ENCODE peak calls at places on chromosome 14, in four cellular contexts. One of them, this sample, is unnamed.

GRCh38 chr14:23300687-23301223 is 1.9 kb downstream of the PPP1R3E start:
- DNase-seq in HepG2: peak
- DNase-seq in H1: no peak
- DNase-seq in K562: peak
- DNase-seq in this sample: no peak

GRCh38 chr14:92586001-92586947 is 72.7 kb downstream of the RIN3 start:
- DNase-seq in K562: no peak
- DNase-seq in H1: no peak
- DNase-seq in HepG2: no peak
- DNase-seq in this sample: peak

GRCh38 chr14:100384277-100384676 is 61.1 kb downstream of the SLC25A47 start:
- DNase-seq in K562: no peak
- DNase-seq in HepG2: no peak
- DNase-seq in H1: no peak
- DNase-seq in this sample: no peak

GRCh38 chr14:33954016-33954598 is 3.2 kb upstream of the EGLN3 start:
- DNase-seq in H1: no peak
- DNase-seq in K562: no peak
- DNase-seq in HepG2: no peak
- DNase-seq in this sample: no peak

GRCh38 chr14:20332386-20332945 is 613 bp downstream of the CCNB1IP1 start:
- DNase-seq in HepG2: peak
- DNase-seq in H1: no peak
- DNase-seq in K562: peak
- DNase-seq in this sample: no peak

GRCh38 chr14:57391609-57392195 is 1.3 kb downstream of the NAA30 start:
- DNase-seq in H1: no peak
- DNase-seq in K562: peak
- DNase-seq in HepG2: no peak
- DNase-seq in this sample: no peak

GRCh38 chr14:78403278-78403815 is 233.2 kb downstream of the NRXN3 start:
- DNase-seq in K562: no peak
- DNase-seq in HepG2: no peak
- DNase-seq in H1: no peak
- DNase-seq in this sample: peak

GRCh38 chr14:71264260-71264659 is 357.0 kb downstream of the PCNX1 start:
- DNase-seq in K562: no peak
- DNase-seq in HepG2: no peak
- DNase-seq in H1: no peak
- DNase-seq in this sample: no peak

GRCh38 chr14:90717916-90718315 is 98.3 kb downstream of the TTC7B start:
- DNase-seq in K562: no peak
- DNase-seq in H1: no peak
- DNase-seq in HepG2: no peak
- DNase-seq in this sample: no peak

GRCh38 chr14:35495278-35495677 is 38.7 kb upstream of the INSM2 start:
- DNase-seq in K562: no peak
- DNase-seq in H1: no peak
- DNase-seq in HepG2: no peak
- DNase-seq in this sample: no peak

GRCh38 chr14:65949711-65950516 is 536.3 kb upstream of the CCDC196 start:
- DNase-seq in K562: peak
- DNase-seq in HepG2: peak
- DNase-seq in H1: no peak
- DNase-seq in this sample: no peak

GRCh38 chr14:69547701-69548348 is 26.8 kb downstream of the CCDC177 start:
- DNase-seq in HepG2: no peak
- DNase-seq in H1: no peak
- DNase-seq in K562: peak
- DNase-seq in this sample: no peak

GRCh38 chr14:105865904-105866840 is 339.8 kb downstream of the TMEM121 start:
- DNase-seq in HepG2: no peak
- DNase-seq in K562: no peak
- DNase-seq in H1: no peak
- DNase-seq in this sample: no peak

GRCh38 chr14:49933128-49933527 is 40.2 kb downstream of the ARF6 start:
- DNase-seq in HepG2: no peak
- DNase-seq in H1: no peak
- DNase-seq in K562: no peak
- DNase-seq in this sample: no peak

GRCh38 chr14:63051966-63052365 is 6.7 kb upstream of the KCNH5 start:
- DNase-seq in H1: no peak
- DNase-seq in K562: no peak
- DNase-seq in HepG2: no peak
- DNase-seq in this sample: no peak

GRCh38 chr14:90403065-90403464 is 6.2 kb downstream of the CALM1 start:
- DNase-seq in H1: no peak
- DNase-seq in K562: no peak
- DNase-seq in HepG2: no peak
- DNase-seq in this sample: no peak

GRCh38 chr14:99035268-99035667 is 236.7 kb downstream of the BCL11B start:
- DNase-seq in K562: no peak
- DNase-seq in H1: no peak
- DNase-seq in HepG2: no peak
- DNase-seq in this sample: no peak

GRCh38 chr14:91714805-91715204 is 17.1 kb downstream of the CATSPERB start:
- DNase-seq in H1: no peak
- DNase-seq in K562: no peak
- DNase-seq in HepG2: no peak
- DNase-seq in this sample: no peak

GRCh38 chr14:83255015-83255726 is 1721.5 kb upstream of the SEL1L start:
- DNase-seq in HepG2: no peak
- DNase-seq in H1: no peak
- DNase-seq in K562: no peak
- DNase-seq in this sample: peak
- TF ChIP-seq RFX5 in HepG2: no peak
- TF ChIP-seq RFX5 in H1: no peak
- TF ChIP-seq RFX5 in K562: no peak
- TF ChIP-seq RFX5 in this sample: no peak

GRCh38 chr14:67996235-67996634 is 176.7 kb downstream of the RAD51B start:
- DNase-seq in K562: no peak
- DNase-seq in H1: no peak
- DNase-seq in HepG2: no peak
- DNase-seq in this sample: no peak

GRCh38 chr14:67999693-68000384 is 180.3 kb downstream of the RAD51B start:
- DNase-seq in K562: no peak
- DNase-seq in HepG2: no peak
- DNase-seq in H1: no peak
- DNase-seq in this sample: no peak

GRCh38 chr14:68000516-68000915 is 180.9 kb downstream of the RAD51B start:
- DNase-seq in K562: no peak
- DNase-seq in HepG2: no peak
- DNase-seq in H1: no peak
- DNase-seq in this sample: no peak

GRCh38 chr14:67999290-67999689 is 179.7 kb downstream of the RAD51B start:
- DNase-seq in H1: no peak
- DNase-seq in HepG2: no peak
- DNase-seq in K562: no peak
- DNase-seq in this sample: no peak

GRCh38 chr14:67998804-67999203 is 179.2 kb downstream of the RAD51B start:
- DNase-seq in K562: no peak
- DNase-seq in H1: no peak
- DNase-seq in HepG2: no peak
- DNase-seq in this sample: no peak
- TF ChIP-seq CBX5 in K562: no peak
- TF ChIP-seq CBX5 in H1: no peak
- TF ChIP-seq CBX5 in HepG2: no peak
- TF ChIP-seq CBX5 in this sample: no peak

DNA sequence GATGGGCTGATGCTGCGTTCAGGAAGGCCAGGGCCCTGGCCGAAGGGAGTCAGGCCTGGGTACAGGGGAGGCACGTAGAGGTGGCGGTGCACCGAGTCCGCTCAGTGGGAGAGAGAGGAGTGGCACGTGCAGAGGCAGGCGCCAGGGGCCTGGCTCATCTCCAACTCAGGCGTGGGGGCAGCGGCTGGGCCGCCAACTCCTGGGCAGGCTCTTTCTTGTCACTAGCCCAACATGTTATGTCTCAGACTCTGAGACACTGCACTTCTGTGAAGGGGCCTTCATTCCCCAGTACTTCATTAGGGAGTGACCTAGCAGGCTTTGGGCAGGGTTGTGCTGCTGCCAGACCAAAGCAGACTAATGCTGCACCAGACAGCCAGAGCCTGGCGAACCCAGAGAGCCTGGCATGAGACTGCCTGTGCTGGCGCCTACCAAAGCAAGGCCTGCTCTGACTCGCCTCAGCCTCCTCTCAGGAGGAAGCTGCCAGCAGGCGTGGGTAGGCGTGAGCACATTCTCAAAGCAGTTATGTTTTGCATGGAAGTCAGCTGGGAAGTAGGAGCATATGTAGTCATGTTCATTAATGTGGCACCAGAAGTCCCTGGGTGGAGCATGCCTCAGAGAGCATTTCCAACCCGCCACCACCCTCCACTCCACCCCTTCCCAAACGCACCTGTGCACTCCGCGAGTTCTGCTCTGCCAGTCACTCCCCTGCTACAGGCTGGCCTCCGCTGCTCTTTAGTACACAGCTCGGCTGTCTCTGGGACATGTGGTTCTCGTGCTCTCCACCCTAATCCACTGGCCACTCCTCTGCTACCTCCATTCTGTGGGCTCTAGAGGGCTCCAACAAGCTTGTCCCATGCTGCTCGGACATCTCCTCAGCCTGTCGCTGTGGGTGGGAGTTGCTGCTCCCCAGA is 9.7 kb downstream of the CKB start:
- DNase-seq in H1: no peak
- DNase-seq in K562: no peak
- DNase-seq in HepG2: no peak
- DNase-seq in this sample: no peak
- TF ChIP-seq RFX5 in H1: no peak
- TF ChIP-seq RFX5 in K562: no peak
- TF ChIP-seq RFX5 in HepG2: no peak
- TF ChIP-seq RFX5 in this sample: no peak

DNA sequence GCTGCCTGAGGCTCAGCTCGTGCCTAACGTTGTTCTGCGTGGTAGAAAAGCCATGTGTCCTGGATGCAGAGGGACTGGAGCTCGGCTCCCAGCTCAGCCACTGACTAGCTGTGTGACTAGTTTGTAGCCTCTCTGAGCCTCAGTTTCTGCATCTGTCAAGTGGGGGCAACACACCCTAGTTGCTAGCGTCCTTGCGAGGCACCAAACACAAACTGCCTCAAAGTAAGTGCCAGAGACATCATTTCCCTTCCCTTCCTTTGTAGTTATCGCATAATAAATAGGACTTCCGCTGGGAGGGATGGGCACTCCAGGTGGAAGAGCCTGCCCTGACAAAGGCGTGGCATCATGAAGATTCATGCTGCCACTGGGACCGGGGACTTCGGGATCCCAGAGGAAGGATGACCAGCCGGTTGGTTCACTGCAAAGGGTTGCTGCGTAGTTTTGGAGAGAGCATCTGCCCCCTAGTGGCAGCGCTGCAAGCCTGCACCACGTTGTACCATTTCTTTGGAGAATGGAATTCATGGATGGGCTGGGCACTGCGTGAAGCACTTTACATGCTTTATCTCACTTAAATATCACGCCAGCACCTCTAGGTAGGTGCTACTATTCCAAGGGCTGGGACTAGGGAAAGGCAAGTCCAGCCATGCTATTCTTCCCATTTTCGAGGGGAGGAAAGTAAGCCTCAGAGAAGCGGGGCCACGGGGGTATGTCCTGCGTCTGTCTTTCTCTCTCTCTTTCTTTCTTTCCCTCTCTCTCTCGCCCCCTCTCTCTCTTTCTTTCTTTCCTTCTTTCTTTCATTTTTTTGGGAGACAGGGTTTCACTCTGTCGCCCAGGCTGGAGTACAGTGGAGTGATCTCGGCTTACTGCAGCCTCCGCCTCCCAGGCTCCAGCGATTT is 4.6 kb downstream of the CCDC197 start:
- DNase-seq in HepG2: peak
- DNase-seq in K562: peak
- DNase-seq in H1: peak
- DNase-seq in this sample: no peak
- TF ChIP-seq CBX5 in HepG2: peak
- TF ChIP-seq CBX5 in K562: no peak
- TF ChIP-seq CBX5 in H1: no peak
- TF ChIP-seq CBX5 in this sample: no peak

GRCh38 chr14:60616326-60617044 is 32.8 kb downstream of the SIX1 start:
- DNase-seq in H1: no peak
- DNase-seq in K562: no peak
- DNase-seq in HepG2: peak
- DNase-seq in this sample: no peak
- TF ChIP-seq RFX5 in H1: no peak
- TF ChIP-seq RFX5 in K562: no peak
- TF ChIP-seq RFX5 in HepG2: no peak
- TF ChIP-seq RFX5 in this sample: no peak

DNA sequence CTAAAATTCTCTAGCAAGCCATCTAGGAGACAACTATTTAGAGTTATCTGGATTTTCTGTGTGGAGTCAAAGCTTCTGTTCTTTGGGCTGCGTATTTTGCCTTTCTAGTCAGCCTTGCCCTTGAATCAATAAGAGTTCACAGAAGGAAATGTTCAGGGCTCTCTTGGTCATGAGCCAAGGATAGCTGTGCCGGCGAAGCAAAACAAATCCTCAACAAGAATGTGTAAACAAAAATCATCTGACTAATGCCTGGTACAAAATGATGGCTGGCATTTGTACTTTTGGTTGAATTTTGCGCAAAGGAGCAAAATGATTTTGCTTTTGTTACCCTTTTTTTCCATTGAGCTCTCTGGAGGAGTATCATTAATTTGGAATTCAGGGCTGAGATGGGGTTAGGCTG is 171.1 kb downstream of the DACT1 start:
- DNase-seq in HepG2: no peak
- DNase-seq in H1: no peak
- DNase-seq in K562: no peak
- DNase-seq in this sample: no peak
- TF ChIP-seq CBX5 in HepG2: no peak
- TF ChIP-seq CBX5 in H1: no peak
- TF ChIP-seq CBX5 in K562: no peak
- TF ChIP-seq CBX5 in this sample: no peak

This sample was measured in GM12878.